ENCODE peak calls at places on chromosomes 6 and 20, in ten cellular contexts. J is ascending aorta, T is OCI-LY7, N is tibial nerve, Q is brain microvascular endothelial cell, Y is sigmoid colon, G is fibroblast of mammary gland, B is choroid plexus epithelial cell, X is cardiac muscle cell, H is left ventricle myocardium inferior. S is an unnamed sample.
A peak's percentile ranks its signal among the peaks of the same experiment; 100 is the strongest.

GRCh38 chr6:144155529-144155928 is 5.2 kb downstream of the STX11 start:
- DNase-seq in N (no peak), Y (no peak), Q (no peak), H (no peak), X (no peak), T (no peak), G (no peak), J (no peak), B (no peak), S (no peak)

GRCh38 chr20:32456869-32457421 is 98.8 kb downstream of the ASXL1 start:
- DNase-seq in Q (no peak), N (no peak), Y (no peak), B (peak; percentile 45), J (no peak), X (peak; percentile 68), H (no peak), T (peak; percentile 66), G (no peak), S (peak; percentile 31)

GRCh38 chr6:139109558-139109957 is 25.3 kb upstream of the HECA start:
- DNase-seq in H (no peak), J (no peak), N (no peak), B (peak; percentile 62), Y (no peak), X (peak; percentile 68), T (peak; percentile 45), G (peak; percentile 55), Q (peak; percentile 27), S (no peak)

GRCh38 chr20:61118429-61119224 is 133.4 kb upstream of the CDH4 start:
- DNase-seq in T (no peak), H (no peak), X (no peak), Y (no peak), B (no peak), N (no peak), J (no peak), G (peak; percentile 87), Q (peak; percentile 21), S (peak; percentile 47)

GRCh38 chr6:69096681-69097080 is 461.6 kb downstream of the ADGRB3 start:
- DNase-seq in N (no peak), Q (no peak), T (no peak), G (no peak), X (no peak), J (no peak), H (no peak), Y (no peak), B (peak; percentile 38), S (peak; percentile 20)

GRCh38 chr6:108030223-108030622 is 44.3 kb downstream of the OSTM1 start:
- DNase-seq in Y (no peak), Q (no peak), J (no peak), T (no peak), N (no peak), B (no peak), G (no peak), H (no peak), X (no peak), S (no peak)

GRCh38 chr20:5160882-5161281 is 34.1 kb downstream of the CDS2 start:
- DNase-seq in G (no peak), Q (no peak), H (no peak), B (peak; percentile 13), Y (no peak), N (no peak), J (no peak), T (no peak), X (no peak), S (no peak)

GRCh38 chr20:59748555-59749292 is 144.4 kb downstream of the PHACTR3 start:
- DNase-seq in X (peak; percentile 66), H (no peak), T (no peak), G (peak; percentile 60), N (peak; percentile 40), B (no peak), J (no peak), Q (no peak), Y (peak; percentile 84), S (peak; percentile 0)

GRCh38 chr6:112081569-112081968 is 5.7 kb downstream of the TUBE1 start:
- DNase-seq in Q (no peak), Y (no peak), X (no peak), T (no peak), B (no peak), N (no peak), G (no peak), J (no peak), H (no peak), S (no peak)

GRCh38 chr6:112087916-112088315 is 525 bp downstream of the FAM229B start:
- DNase-seq in N (no peak), G (peak; percentile 11), Q (no peak), T (peak; percentile 3), B (peak; percentile 8), X (no peak), J (no peak), H (no peak), Y (no peak), S (no peak)

GRCh38 chr6:112085666-112086065 is 1.6 kb downstream of the TUBE1 start:
- DNase-seq in Q (no peak), Y (no peak), G (peak; percentile 21), X (peak; percentile 16), B (no peak), H (peak; percentile 23), T (no peak), J (no peak), N (no peak), S (no peak)

GRCh38 chr6:112087136-112087908 is at the start of the genes FAM229B and TUBE1:
- DNase-seq in Y (peak; percentile 96), T (peak; percentile 97), H (peak; percentile 90), B (peak; percentile 99), X (peak; percentile 98), Q (peak; percentile 99), N (peak; percentile 83), J (peak; percentile 87), G (peak; percentile 97), S (peak; percentile 98)

DNA sequence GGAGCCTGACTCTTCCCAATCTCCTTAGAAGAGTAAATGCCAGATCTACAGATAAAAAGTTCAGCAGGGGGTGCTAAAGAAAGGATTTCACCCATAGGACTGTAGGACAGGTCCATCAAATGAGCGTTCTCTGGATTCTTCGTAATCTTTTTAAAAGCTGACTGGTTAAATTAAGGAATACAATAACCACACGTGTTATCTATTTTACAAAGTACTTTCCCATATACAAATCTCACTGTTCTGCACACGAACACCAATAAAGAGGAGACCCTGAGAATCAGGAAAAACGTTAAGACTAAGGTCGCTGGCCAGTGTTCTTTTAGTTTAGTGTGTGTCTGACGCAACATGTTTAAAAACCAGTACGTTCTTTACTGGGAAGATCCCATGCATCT is 542 bp downstream of the TUBE1 start:
- DNase-seq in J (no peak), T (peak; percentile 50), Y (no peak), X (peak; percentile 44), Q (peak; percentile 52), N (peak; percentile 16), G (peak; percentile 67), B (peak; percentile 67), H (no peak), S (peak; percentile 72)
- TF ChIP-seq CTCF in J (no peak), T (peak; percentile 70), Y (no peak), X (peak; percentile 25), Q (peak; percentile 45), N (peak; percentile 23), G (peak; percentile 44), B (no peak), H (peak; percentile 17), S (peak; percentile 39)

GRCh38 chr6:13874191-13874549 is 50.6 kb upstream of the RNF182 start:
- DNase-seq in Q (no peak), X (no peak), J (no peak), H (no peak), G (no peak), T (no peak), B (no peak), N (no peak), Y (no peak), S (no peak)
- H3K4me3 ChIP-seq in Q (peak overlapping the region; percentile 53), X (no peak overlapping the region), J (peak overlapping the region; percentile 50), H (peak overlapping the region; percentile 65), G (no peak overlapping the region), T (no peak overlapping the region), B (no peak overlapping the region), N (peak overlapping the region; percentile 46), Y (peak overlapping the region; percentile 47), S (peak overlapping the region; percentile 36)

GRCh38 chr20:41355192-41355591 is 11.4 kb downstream of the EMILIN3 start:
- DNase-seq in Q (no peak), H (no peak), Y (no peak), J (no peak), G (no peak), X (no peak), N (no peak), B (no peak), T (no peak), S (no peak)

GRCh38 chr20:41349943-41350342 is 9.3 kb downstream of the LPIN3 start:
- DNase-seq in J (no peak), B (no peak), Y (no peak), H (no peak), X (no peak), G (no peak), Q (no peak), N (no peak), T (no peak), S (no peak)

GRCh38 chr20:41352106-41352505 is 11.5 kb downstream of the LPIN3 start:
- DNase-seq in N (no peak), H (no peak), X (no peak), Q (no peak), Y (no peak), J (no peak), G (no peak), T (no peak), B (no peak), S (no peak)

GRCh38 chr20:41353530-41353929 is 12.9 kb downstream of the LPIN3 start:
- DNase-seq in T (no peak), X (no peak), Y (no peak), G (no peak), Q (no peak), N (no peak), H (no peak), B (no peak), J (no peak), S (no peak)

GRCh38 chr20:41352666-41353065 is 12.0 kb downstream of the LPIN3 start:
- DNase-seq in H (no peak), B (no peak), N (no peak), X (no peak), G (no peak), T (no peak), Y (no peak), Q (no peak), J (no peak), S (no peak)
- TF ChIP-seq CTCF in H (no peak), B (peak; percentile 16), N (no peak), X (no peak), G (no peak), T (peak; percentile 39), Y (no peak), Q (peak; percentile 31), J (no peak), S (no peak)

GRCh38 chr6:7671076-7671475 is 54.8 kb upstream of the BMP6 start:
- DNase-seq in N (no peak), X (peak; percentile 49), H (no peak), G (peak; percentile 91), J (no peak), Y (no peak), B (no peak), T (no peak), Q (peak; percentile 57), S (peak; percentile 20)

GRCh38 chr6:7672066-7673062 is 53.5 kb upstream of the BMP6 start:
- DNase-seq in B (no peak), X (peak; percentile 10), J (no peak), Y (no peak), H (no peak), G (peak; percentile 63), N (no peak), Q (no peak), T (no peak), S (no peak)

GRCh38 chr6:7671581-7671980 is 54.3 kb upstream of the BMP6 start:
- DNase-seq in G (peak; percentile 77), X (peak; percentile 33), B (peak; percentile 28), Y (no peak), H (no peak), T (no peak), Q (peak; percentile 11), N (no peak), J (no peak), S (peak; percentile 18)

GRCh38 chr6:7674291-7674690 is 51.6 kb upstream of the BMP6 start:
- DNase-seq in B (peak; percentile 37), X (peak; percentile 30), N (no peak), T (no peak), Y (no peak), G (peak; percentile 9), J (no peak), Q (no peak), H (no peak), S (no peak)

DNA sequence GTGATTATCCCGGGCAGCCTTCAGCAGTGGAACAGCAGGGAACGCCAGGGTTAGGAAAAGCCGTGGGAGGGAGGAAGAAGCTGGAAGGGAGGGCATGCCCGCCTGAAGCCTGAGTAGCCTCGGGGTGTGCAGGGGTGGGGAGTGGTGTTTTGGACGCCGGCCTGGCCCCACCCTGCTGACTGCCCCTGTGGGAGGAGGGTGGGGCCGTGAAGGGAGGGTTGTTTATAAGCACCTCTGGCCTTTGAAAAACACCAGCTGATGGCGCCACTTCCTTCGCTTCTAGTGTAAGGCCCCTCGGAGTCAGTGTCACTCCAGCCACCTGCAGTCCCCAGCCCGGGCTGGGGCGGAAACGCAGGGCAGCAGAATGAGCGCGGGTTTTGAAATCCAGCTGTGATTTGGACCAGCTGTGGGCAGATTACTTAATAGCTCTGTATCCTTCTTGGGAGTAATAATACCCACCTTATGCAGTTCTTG is 52.8 kb upstream of the BMP6 start:
- DNase-seq in T (no peak), B (no peak), H (peak; percentile 36), N (peak; percentile 45), J (no peak), G (peak; percentile 77), Q (peak; percentile 3), Y (peak; percentile 74), X (peak; percentile 52), S (peak; percentile 8)
- H3K4me3 ChIP-seq in T (no peak overlapping the region), B (peak overlapping the region; percentile 5), H (peak overlapping the region; percentile 48), N (peak overlapping the region; percentile 44), J (no peak overlapping the region), G (peak overlapping the region; percentile 38), Q (peak overlapping the region; percentile 45), Y (peak overlapping the region; percentile 24), X (no peak overlapping the region), S (no peak overlapping the region)

S was measured in astrocyte of the spinal cord.